ENCODE peak calls at places on chromosome 13, in seven cellular contexts. G, C, M, K, A, Q and O are unnamed samples.

GRCh38 chr13:54705738-54706137 is 1677.1 kb downstream of the OLFM4 start:
- DNase-seq in G (no peak), C (no peak), M (no peak), K (no peak), A (no peak), Q (no peak), O (no peak)

GRCh38 chr13:65057986-65058385 is 2172.2 kb downstream of the PCDH9 start:
- DNase-seq in G (no peak), C (no peak), M (no peak), K (no peak), A (no peak), Q (no peak), O (no peak)

GRCh38 chr13:45047394-45048328 is 58.3 kb downstream of the GPALPP1 start:
- DNase-seq in G (peak), C (no peak), M (peak), K (peak), A (peak), Q (peak), O (peak)

GRCh38 chr13:29509999-29510586 is 85.4 kb downstream of the SLC7A1 start:
- DNase-seq in G (no peak), C (no peak), M (peak), K (no peak), A (no peak), Q (no peak), O (no peak)

GRCh38 chr13:82947121-82948077 is 934.9 kb downstream of the SLITRK1 start:
- DNase-seq in G (no peak), C (no peak), M (peak), K (no peak), A (no peak), Q (no peak), O (no peak)

GRCh38 chr13:40494513-40494912 is 171.9 kb downstream of the FOXO1 start:
- DNase-seq in G (no peak), C (no peak), M (no peak), K (no peak), A (no peak), Q (no peak), O (no peak)

GRCh38 chr13:110109910-110110309 is 197.0 kb downstream of the COL4A1 start:
- DNase-seq in G (peak), C (no peak), M (peak), K (peak), A (no peak), Q (no peak), O (no peak)

GRCh38 chr13:105990256-105990958 is 545.1 kb downstream of the EFNB2 start:
- DNase-seq in G (no peak), C (no peak), M (peak), K (no peak), A (no peak), Q (no peak), O (no peak)

GRCh38 chr13:48493851-48494250 is 39.0 kb downstream of the RCBTB2 start:
- DNase-seq in G (no peak), C (no peak), M (peak), K (no peak), A (no peak), Q (no peak), O (no peak)

GRCh38 chr13:46535002-46535401 is 18.0 kb upstream of the LRCH1 start:
- DNase-seq in G (no peak), C (no peak), M (no peak), K (no peak), A (no peak), Q (no peak), O (no peak)

GRCh38 chr13:19181621-19182485 is at the start of gene TUBA3C:
- DNase-seq in G (no peak), C (no peak), M (no peak), K (no peak), A (no peak), Q (no peak), O (peak)

GRCh38 chr13:19782049-19782726 is 557 bp downstream of the PSPC1 start:
- DNase-seq in G (peak), C (peak), M (peak), K (peak), A (peak), Q (peak), O (peak)

GRCh38 chr13:96903085-96903484 is 91.2 kb downstream of the OXGR1 start:
- DNase-seq in G (no peak), C (no peak), M (no peak), K (no peak), A (no peak), Q (no peak), O (no peak)

GRCh38 chr13:44112700-44113329 is 233.1 kb downstream of the LACC1 start:
- DNase-seq in G (no peak), C (no peak), M (no peak), K (no peak), A (no peak), Q (no peak), O (no peak)

GRCh38 chr13:87280139-87280538 is 391.0 kb upstream of the SLITRK5 start:
- DNase-seq in G (no peak), C (no peak), M (no peak), K (no peak), A (no peak), Q (no peak), O (no peak)

GRCh38 chr13:44237276-44237767 is 136.3 kb upstream of the SERP2 start:
- DNase-seq in G (no peak), C (no peak), M (peak), K (peak), A (no peak), Q (no peak), O (no peak)

GRCh38 chr13:33616130-33616529 is 201.8 kb upstream of the RFC3 start:
- DNase-seq in G (no peak), C (no peak), M (no peak), K (no peak), A (no peak), Q (no peak), O (no peak)

GRCh38 chr13:94251801-94252200 is 227.7 kb downstream of the DCT start:
- DNase-seq in G (no peak), C (no peak), M (peak), K (no peak), A (no peak), Q (no peak), O (no peak)

GRCh38 chr13:24381539-24382265 is 72.3 kb downstream of the C1QTNF9 start:
- DNase-seq in G (no peak), C (no peak), M (peak), K (no peak), A (no peak), Q (no peak), O (no peak)

GRCh38 chr13:94595943-94596574 is at the start of gene TGDS:
- DNase-seq in G (peak), C (peak), M (peak), K (peak), A (peak), Q (peak), O (peak)